ENCODE peak calls at places on chromosomes 5 and 9, in eight cellular contexts. W is upper lobe of left lung; L is CD8-positive, alpha-beta T cell; N is right lobe of liver; A is mucosa of descending colon; D is Caco-2; S is IMR-90; V is CD8-positive, alpha-beta memory T cell. Z is an unnamed sample.

GRCh38 chr5:88875609-88876234 is 7.3 kb downstream of the MEF2C start:
- DNase-seq in D (no peak), V (no peak), L (no peak), S (no peak), N (no peak), W (no peak), A (peak; percentile 31), Z (no peak)

GRCh38 chr5:32309766-32310165 is 3.0 kb downstream of the MTMR12 start:
- DNase-seq in N (no peak), A (no peak), S (no peak), V (no peak), D (no peak), W (no peak), L (no peak), Z (no peak)

GRCh38 chr9:109264865-109265532 is 55.9 kb downstream of the EPB41L4B start:
- DNase-seq in V (no peak), D (no peak), S (no peak), W (peak; percentile 72), L (no peak), N (no peak), A (peak; percentile 68), Z (no peak)

GRCh38 chr9:96667363-96667728 is 12.2 kb upstream of the PRXL2C start:
- DNase-seq in V (no peak), S (no peak), L (no peak), W (no peak), N (no peak), D (no peak), A (no peak), Z (no peak)

GRCh38 chr9:109010676-109011655 is 2.3 kb downstream of the CTNNAL1 start:
- DNase-seq in N (no peak), V (peak; percentile 7), W (no peak), A (peak; percentile 29), D (no peak), L (peak; percentile 9), S (peak; percentile 93), Z (no peak)

GRCh38 chr5:103424453-103425205 is 138.0 kb downstream of the NUDT12 start:
- DNase-seq in N (no peak), S (peak; percentile 80), D (no peak), A (no peak), W (no peak), L (no peak), V (no peak), Z (no peak)

GRCh38 chr9:130662099-130662926 is 2.1 kb upstream of the PRDM12 start:
- DNase-seq in L (no peak), A (no peak), W (no peak), S (no peak), V (no peak), N (no peak), D (no peak), Z (no peak)

GRCh38 chr9:12702160-12702758 is 9.1 kb downstream of the TYRP1 start:
- DNase-seq in W (no peak), V (no peak), D (peak; percentile 26), L (no peak), A (peak; percentile 56), S (peak; percentile 70), N (peak; percentile 38), Z (no peak)

GRCh38 chr5:134417707-134418106 is 6.0 kb upstream of the CDKN2AIPNL start:
- DNase-seq in V (no peak), L (no peak), N (no peak), W (no peak), D (no peak), A (no peak), S (no peak), Z (no peak)

GRCh38 chr5:169299651-169300467 is 1.1 kb downstream of the SLIT3 start:
- DNase-seq in A (no peak), D (no peak), W (no peak), L (no peak), V (no peak), S (no peak), N (no peak), Z (no peak)

GRCh38 chr9:93257808-93258331 is 73.9 kb downstream of the WNK2 start:
- DNase-seq in L (no peak), W (no peak), D (no peak), N (no peak), A (no peak), S (no peak), V (no peak), Z (no peak)

GRCh38 chr5:76960004-76960625 is 7.3 kb downstream of the CRHBP start:
- DNase-seq in V (no peak), A (no peak), D (no peak), N (no peak), W (no peak), L (no peak), S (no peak), Z (no peak)

GRCh38 chr5:171520300-171521170 is 101.1 kb downstream of the FGF18 start:
- DNase-seq in S (peak; percentile 18), N (no peak), W (peak; percentile 74), V (no peak), D (peak; percentile 50), A (peak; percentile 11), L (no peak), Z (no peak)

GRCh38 chr5:174725261-174725990 is 1.0 kb downstream of the MSX2 start:
- DNase-seq in V (no peak), S (no peak), N (no peak), A (no peak), W (no peak), D (peak; percentile 47), L (no peak), Z (no peak)
- H3K4me3 ChIP-seq in V (no peak overlapping the region), S (peak overlapping the region; percentile 54), N (no peak overlapping the region), A (no peak overlapping the region), W (peak overlapping the region; percentile 60), D (peak overlapping the region; percentile 94), L (no peak overlapping the region), Z (peak overlapping the region; percentile 76)

GRCh38 chr5:165333623-165334022 is 1828.2 kb downstream of the MAT2B start:
- DNase-seq in W (no peak), N (no peak), A (no peak), V (no peak), S (no peak), L (no peak), D (no peak), Z (no peak)

GRCh38 chr5:165328856-165329255 is 1823.4 kb downstream of the MAT2B start:
- DNase-seq in V (no peak), S (peak; percentile 33), L (no peak), A (no peak), D (no peak), W (no peak), N (no peak), Z (no peak)

GRCh38 chr5:165334186-165334585 is 1828.8 kb downstream of the MAT2B start:
- DNase-seq in V (no peak), L (no peak), A (no peak), S (peak; percentile 41), D (no peak), W (no peak), N (no peak), Z (no peak)
- H3K9me3 ChIP-seq in V (no peaks in the 10 kb centered on the region), L (no peaks in the 10 kb centered on the region), A (no peaks in the 10 kb centered on the region), S (no peaks in the 10 kb centered on the region), D (no peaks in the 10 kb centered on the region), W (no peaks in the 10 kb centered on the region), N (no peaks in the 10 kb centered on the region), Z (no peaks in the 10 kb centered on the region)

GRCh38 chr9:137666505-137666809 is 47.7 kb downstream of the EHMT1 start:
- DNase-seq in N (peak; percentile 67), W (peak; percentile 61), A (no peak), L (no peak), S (no peak), V (no peak), D (no peak), Z (no peak)

GRCh38 chr9:137665697-137666504 is 47.1 kb downstream of the EHMT1 start:
- DNase-seq in V (no peak), L (no peak), D (no peak), S (no peak), N (no peak), A (no peak), W (peak; percentile 64), Z (no peak)

GRCh38 chr9:137665226-137665625 is 46.4 kb downstream of the EHMT1 start:
- DNase-seq in N (no peak), A (no peak), W (no peak), L (no peak), D (no peak), S (no peak), V (no peak), Z (no peak)

GRCh38 chr9:137668203-137668602 is 49.4 kb downstream of the EHMT1 start:
- DNase-seq in S (no peak), W (no peak), L (no peak), D (no peak), N (no peak), V (no peak), A (no peak), Z (no peak)

GRCh38 chr9:137666950-137667670 is 48.3 kb downstream of the EHMT1 start:
- DNase-seq in S (no peak), D (no peak), A (no peak), V (no peak), L (no peak), N (no peak), W (no peak), Z (no peak)
- H3K4me3 ChIP-seq in S (no peak overlapping the region), D (no peak overlapping the region), A (no peak overlapping the region), V (no peak overlapping the region), L (no peak overlapping the region), N (no peak overlapping the region), W (no peak overlapping the region), Z (no peak overlapping the region)

DNA sequence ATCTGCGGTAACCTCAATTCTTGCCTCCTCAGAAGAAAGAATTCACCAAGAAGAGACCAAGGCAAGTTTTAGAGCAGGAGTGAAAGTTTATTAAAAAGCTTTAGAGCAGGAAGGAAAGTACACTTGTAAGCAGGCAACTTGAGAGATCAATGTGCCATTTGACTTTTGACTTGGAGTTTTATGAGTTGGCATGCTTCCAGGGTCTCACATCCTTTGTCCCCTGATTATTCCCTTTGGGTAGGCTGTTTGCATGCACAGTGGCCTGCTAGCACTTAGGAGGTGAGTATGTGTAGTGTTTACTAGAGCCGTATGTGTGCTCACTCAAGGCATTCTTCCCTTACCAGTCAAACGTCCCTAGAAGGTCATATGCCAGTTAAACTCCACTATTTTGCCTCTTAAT is 111.0 kb upstream of the RAI14 start:
- DNase-seq in D (no peak), N (no peak), W (no peak), V (no peak), L (no peak), A (no peak), S (no peak), Z (no peak)
- H3K9me3 ChIP-seq in D (peaks cover 31% of the 10 kb centered on the region), N (no peaks in the 10 kb centered on the region), W (no peaks in the 10 kb centered on the region), V (no peaks in the 10 kb centered on the region), L (peaks cover 6% of the 10 kb centered on the region), A (peaks cover 11% of the 10 kb centered on the region), S (peaks cover 9% of the 10 kb centered on the region), Z (no peaks in the 10 kb centered on the region)